ENCODE peak calls at places on chromosomes 6 and 20, in four cellular contexts. One of them, this sample, is unnamed.

GRCh38 chr6:170185175-170185970 is 105.5 kb downstream of the DLL1 start:
- DNase-seq in fibroblast of pulmonary artery: no peak
- DNase-seq in adrenal gland: no peak
- DNase-seq in uterus: no peak
- DNase-seq in this sample: peak

GRCh38 chr6:35342258-35343091 is at the start of gene PPARD:
- DNase-seq in fibroblast of pulmonary artery: peak
- DNase-seq in adrenal gland: peak
- DNase-seq in uterus: peak
- DNase-seq in this sample: peak

GRCh38 chr20:51749674-51750036 is 18.5 kb downstream of the ATP9A start:
- DNase-seq in fibroblast of pulmonary artery: peak
- DNase-seq in adrenal gland: no peak
- DNase-seq in uterus: no peak
- DNase-seq in this sample: no peak

GRCh38 chr20:37445041-37445440 is 76.0 kb upstream of the NNAT start:
- DNase-seq in fibroblast of pulmonary artery: no peak
- DNase-seq in adrenal gland: no peak
- DNase-seq in uterus: no peak
- DNase-seq in this sample: no peak

GRCh38 chr6:169269180-169270076 is 15.8 kb upstream of the THBS2 start:
- DNase-seq in fibroblast of pulmonary artery: peak
- DNase-seq in adrenal gland: no peak
- DNase-seq in uterus: peak
- DNase-seq in this sample: no peak

GRCh38 chr6:27688014-27688586 is 215.2 kb upstream of the ZNF184 start:
- DNase-seq in fibroblast of pulmonary artery: peak
- DNase-seq in adrenal gland: peak
- DNase-seq in uterus: peak
- DNase-seq in this sample: peak

GRCh38 chr6:24412294-24412693 is 9.6 kb downstream of the MRS2 start:
- DNase-seq in fibroblast of pulmonary artery: no peak
- DNase-seq in adrenal gland: no peak
- DNase-seq in uterus: no peak
- DNase-seq in this sample: no peak

GRCh38 chr6:27839303-27840081 is 72.7 kb downstream of the OR2B2 start:
- DNase-seq in fibroblast of pulmonary artery: peak
- DNase-seq in adrenal gland: peak
- DNase-seq in uterus: peak
- DNase-seq in this sample: peak

GRCh38 chr20:61935926-61936700 is 129.6 kb downstream of the TAF4 start:
- DNase-seq in fibroblast of pulmonary artery: no peak
- DNase-seq in adrenal gland: no peak
- DNase-seq in uterus: no peak
- DNase-seq in this sample: no peak

GRCh38 chr6:159788757-159789376 is 535 bp downstream of the TCP1 start:
- DNase-seq in fibroblast of pulmonary artery: peak
- DNase-seq in adrenal gland: peak
- DNase-seq in uterus: peak
- DNase-seq in this sample: peak

GRCh38 chr6:156406099-156406498 is 371.1 kb upstream of the ARID1B start:
- DNase-seq in fibroblast of pulmonary artery: no peak
- DNase-seq in adrenal gland: no peak
- DNase-seq in uterus: no peak
- DNase-seq in this sample: no peak

GRCh38 chr20:62590301-62591121 is 51.8 kb upstream of the SLCO4A1 start:
- DNase-seq in fibroblast of pulmonary artery: peak
- DNase-seq in adrenal gland: peak
- DNase-seq in uterus: peak
- DNase-seq in this sample: no peak

GRCh38 chr6:21348462-21349195 is 244.9 kb upstream of the SOX4 start:
- DNase-seq in fibroblast of pulmonary artery: peak
- DNase-seq in adrenal gland: no peak
- DNase-seq in uterus: peak
- DNase-seq in this sample: no peak

GRCh38 chr6:35590622-35591066 is 77.9 kb upstream of the TULP1 start:
- DNase-seq in fibroblast of pulmonary artery: peak
- DNase-seq in adrenal gland: no peak
- DNase-seq in uterus: peak
- DNase-seq in this sample: peak

GRCh38 chr6:2952557-2953095 is 18.7 kb downstream of the SERPINB6 start:
- DNase-seq in fibroblast of pulmonary artery: peak
- DNase-seq in adrenal gland: peak
- DNase-seq in uterus: peak
- DNase-seq in this sample: peak

GRCh38 chr20:35274172-35275092 is 3.5 kb downstream of the MMP24OS start:
- DNase-seq in fibroblast of pulmonary artery: no peak
- DNase-seq in adrenal gland: no peak
- DNase-seq in uterus: no peak
- DNase-seq in this sample: no peak

GRCh38 chr6:156697224-156697623 is 80.0 kb upstream of the ARID1B start:
- DNase-seq in fibroblast of pulmonary artery: no peak
- DNase-seq in adrenal gland: no peak
- DNase-seq in uterus: no peak
- DNase-seq in this sample: no peak

GRCh38 chr6:41599015-41599835 is 39.0 kb upstream of the MDFI start:
- DNase-seq in fibroblast of pulmonary artery: no peak
- DNase-seq in adrenal gland: no peak
- DNase-seq in uterus: peak
- DNase-seq in this sample: no peak

GRCh38 chr6:52157301-52157930 is 28.8 kb upstream of the IL17A start:
- DNase-seq in fibroblast of pulmonary artery: no peak
- DNase-seq in adrenal gland: no peak
- DNase-seq in uterus: no peak
- DNase-seq in this sample: no peak

GRCh38 chr6:48032156-48032555 is 78.8 kb downstream of the PTCHD4 start:
- DNase-seq in fibroblast of pulmonary artery: peak
- DNase-seq in adrenal gland: peak
- DNase-seq in uterus: no peak
- DNase-seq in this sample: no peak

GRCh38 chr6:21996425-21997207 is 300.2 kb downstream of the PRL start:
- DNase-seq in fibroblast of pulmonary artery: peak
- DNase-seq in adrenal gland: no peak
- DNase-seq in uterus: no peak
- DNase-seq in this sample: no peak

GRCh38 chr6:41939091-41939847 is 2.3 kb downstream of the CCND3 start:
- DNase-seq in fibroblast of pulmonary artery: peak
- DNase-seq in adrenal gland: peak
- DNase-seq in uterus: peak
- DNase-seq in this sample: peak

GRCh38 chr6:152598858-152599537 is 38.2 kb downstream of the SYNE1 start:
- DNase-seq in fibroblast of pulmonary artery: peak
- DNase-seq in adrenal gland: no peak
- DNase-seq in uterus: no peak
- DNase-seq in this sample: no peak

GRCh38 chr6:38095054-38095453 is 275.5 kb downstream of the ZFAND3 start:
- DNase-seq in fibroblast of pulmonary artery: peak
- DNase-seq in adrenal gland: no peak
- DNase-seq in uterus: no peak
- DNase-seq in this sample: no peak

GRCh38 chr6:53634184-53634631 is 31.3 kb downstream of the KLHL31 start:
- DNase-seq in fibroblast of pulmonary artery: no peak
- DNase-seq in adrenal gland: no peak
- DNase-seq in uterus: no peak
- DNase-seq in this sample: no peak
- TF ChIP-seq CTCF in fibroblast of pulmonary artery: no peak
- TF ChIP-seq CTCF in adrenal gland: no peak
- TF ChIP-seq CTCF in uterus: no peak
- TF ChIP-seq CTCF in this sample: no peak

DNA sequence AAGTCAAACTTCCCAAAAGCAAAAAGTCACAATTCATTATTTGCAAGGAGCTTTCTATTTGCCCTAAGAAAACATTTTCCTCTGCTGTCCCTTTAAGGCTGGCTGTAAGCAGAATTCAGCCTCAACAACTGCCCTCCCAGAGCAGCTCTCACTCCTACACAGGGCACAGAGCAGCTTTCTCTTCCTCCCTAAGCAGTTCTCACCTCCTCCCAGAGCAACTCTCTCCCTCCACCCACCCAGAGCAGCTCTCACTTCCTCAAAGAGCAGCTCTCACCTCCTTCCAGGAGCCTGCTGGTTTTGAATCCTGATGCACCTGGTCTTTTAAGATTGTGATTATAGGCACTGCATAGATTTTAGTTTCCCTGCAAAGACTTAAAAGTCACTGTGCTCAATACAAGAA is 120.6 kb upstream of the TMEM181 start:
- DNase-seq in fibroblast of pulmonary artery: no peak
- DNase-seq in adrenal gland: no peak
- DNase-seq in uterus: no peak
- DNase-seq in this sample: no peak
- H3K4me3 ChIP-seq in fibroblast of pulmonary artery: no peak
- H3K4me3 ChIP-seq in adrenal gland: no peak
- H3K4me3 ChIP-seq in uterus: no peak
- H3K4me3 ChIP-seq in this sample: no peak

GRCh38 chr6:120584111-120584760 is 750.0 kb downstream of the TBC1D32 start:
- DNase-seq in fibroblast of pulmonary artery: no peak
- DNase-seq in adrenal gland: no peak
- DNase-seq in uterus: no peak
- DNase-seq in this sample: no peak

GRCh38 chr6:120587381-120587780 is 746.9 kb downstream of the TBC1D32 start:
- DNase-seq in fibroblast of pulmonary artery: no peak
- DNase-seq in adrenal gland: no peak
- DNase-seq in uterus: no peak
- DNase-seq in this sample: no peak
- TF ChIP-seq CTCF in fibroblast of pulmonary artery: no peak
- TF ChIP-seq CTCF in adrenal gland: no peak
- TF ChIP-seq CTCF in uterus: no peak
- TF ChIP-seq CTCF in this sample: no peak

DNA sequence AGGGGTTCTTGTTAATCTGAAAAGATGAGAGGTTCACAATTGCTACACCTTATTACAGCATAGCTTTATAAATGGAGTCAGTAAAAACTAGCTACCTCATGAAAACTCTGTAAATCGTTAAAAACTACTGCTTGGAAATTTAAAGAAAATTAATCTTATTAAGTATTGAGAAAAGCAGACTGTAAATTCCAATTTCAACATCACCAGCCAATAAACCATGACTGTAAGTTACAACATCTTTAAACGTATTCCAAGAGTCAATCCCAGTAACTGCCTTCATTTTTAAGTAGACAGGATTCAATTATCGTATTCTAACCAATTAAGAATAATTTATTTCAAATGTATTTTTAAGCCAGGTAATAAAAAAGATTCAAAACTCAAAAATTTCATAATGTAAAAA is 70.3 kb downstream of the ATG5 start:
- DNase-seq in fibroblast of pulmonary artery: no peak
- DNase-seq in adrenal gland: no peak
- DNase-seq in uterus: no peak
- DNase-seq in this sample: no peak
- H3K4me3 ChIP-seq in fibroblast of pulmonary artery: no peak
- H3K4me3 ChIP-seq in adrenal gland: no peak
- H3K4me3 ChIP-seq in uterus: no peak
- H3K4me3 ChIP-seq in this sample: no peak

GRCh38 chr20:4455996-4456395 is 265.7 kb upstream of the PRND start:
- DNase-seq in fibroblast of pulmonary artery: no peak
- DNase-seq in adrenal gland: no peak
- DNase-seq in uterus: no peak
- DNase-seq in this sample: no peak
- TF ChIP-seq CTCF in fibroblast of pulmonary artery: no peak
- TF ChIP-seq CTCF in adrenal gland: no peak
- TF ChIP-seq CTCF in uterus: no peak
- TF ChIP-seq CTCF in this sample: no peak

GRCh38 chr6:29709178-29709576 is 14.1 kb upstream of the HLA-F start:
- DNase-seq in fibroblast of pulmonary artery: no peak
- DNase-seq in adrenal gland: no peak
- DNase-seq in uterus: no peak
- DNase-seq in this sample: peak
- H3K4me3 ChIP-seq in fibroblast of pulmonary artery: no peak
- H3K4me3 ChIP-seq in adrenal gland: no peak
- H3K4me3 ChIP-seq in uterus: no peak
- H3K4me3 ChIP-seq in this sample: no peak

GRCh38 chr6:144986271-144986670 is 701.1 kb downstream of the UTRN start:
- DNase-seq in fibroblast of pulmonary artery: no peak
- DNase-seq in adrenal gland: no peak
- DNase-seq in uterus: no peak
- DNase-seq in this sample: no peak
- TF ChIP-seq CTCF in fibroblast of pulmonary artery: no peak
- TF ChIP-seq CTCF in adrenal gland: no peak
- TF ChIP-seq CTCF in uterus: no peak
- TF ChIP-seq CTCF in this sample: no peak

GRCh38 chr6:30883476-30883742 is 910 bp upstream of the DDR1 start:
- DNase-seq in fibroblast of pulmonary artery: no peak
- DNase-seq in adrenal gland: no peak
- DNase-seq in uterus: no peak
- DNase-seq in this sample: no peak
- H3K4me3 ChIP-seq in fibroblast of pulmonary artery: no peak
- H3K4me3 ChIP-seq in adrenal gland: peak
- H3K4me3 ChIP-seq in uterus: no peak
- H3K4me3 ChIP-seq in this sample: peak

GRCh38 chr20:33650753-33651561 is 11.2 kb upstream of the C20orf144 start:
- DNase-seq in fibroblast of pulmonary artery: no peak
- DNase-seq in adrenal gland: no peak
- DNase-seq in uterus: no peak
- DNase-seq in this sample: no peak
- TF ChIP-seq CTCF in fibroblast of pulmonary artery: no peak
- TF ChIP-seq CTCF in adrenal gland: no peak
- TF ChIP-seq CTCF in uterus: no peak
- TF ChIP-seq CTCF in this sample: no peak

DNA sequence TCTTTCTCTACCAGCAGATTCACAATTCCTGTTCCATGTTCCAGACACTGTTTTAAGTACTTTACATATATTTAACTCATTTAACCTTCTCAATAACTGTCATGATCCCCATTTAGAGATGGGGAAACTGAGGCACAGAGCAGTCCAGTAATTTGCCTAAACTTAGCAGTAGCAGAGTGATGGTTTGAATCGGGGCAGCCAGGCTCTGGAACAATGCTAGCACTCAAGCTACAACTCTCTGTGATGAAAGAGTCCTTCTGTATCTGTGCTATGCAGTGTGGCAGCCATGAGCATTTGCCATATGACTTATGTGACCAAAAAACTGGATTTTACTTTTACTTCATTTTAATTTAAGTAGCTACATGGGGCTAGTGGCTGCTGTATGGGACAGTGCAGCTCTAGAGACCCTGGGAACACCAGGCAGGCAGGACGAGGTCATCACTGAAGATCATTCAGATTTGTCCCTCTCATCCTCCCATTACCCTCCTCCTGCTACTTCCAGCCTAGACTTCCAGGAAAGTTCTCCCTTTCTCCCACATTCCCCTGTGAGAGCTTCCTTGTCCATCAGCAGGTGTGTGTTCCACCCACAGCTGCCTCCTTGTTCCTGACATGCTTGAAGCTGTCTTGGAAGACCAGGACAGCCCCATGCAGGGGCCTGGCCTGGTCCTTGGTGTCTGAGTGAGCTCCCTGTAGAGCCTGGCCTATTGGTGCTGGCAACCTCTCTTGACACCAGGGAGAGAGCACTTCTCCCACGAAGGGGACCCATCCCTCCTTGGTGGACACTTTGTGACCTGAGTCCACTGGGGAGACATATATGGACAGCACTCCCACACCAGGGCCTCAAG is 157.0 kb downstream of the MRPL14 start:
- DNase-seq in fibroblast of pulmonary artery: no peak
- DNase-seq in adrenal gland: no peak
- DNase-seq in uterus: no peak
- DNase-seq in this sample: peak
- H3K4me3 ChIP-seq in fibroblast of pulmonary artery: no peak
- H3K4me3 ChIP-seq in adrenal gland: no peak
- H3K4me3 ChIP-seq in uterus: no peak
- H3K4me3 ChIP-seq in this sample: no peak